ENCODE peak calls at places on chromosomes 13 and 19, in four cellular contexts. Z, K, I and Q are unnamed samples.

GRCh38 chr13:73702419-73703071 is 431.7 kb downstream of the KLF12 start:
- DNase-seq in Z (no peak), K (no peak), I (no peak), Q (no peak)

GRCh38 chr19:34838248-34838647 is 65.2 kb upstream of the ZNF599 start:
- DNase-seq in Z (no peak), K (peak; percentile 17), I (no peak), Q (no peak)

GRCh38 chr19:48992571-48993174 is 436 bp downstream of the GYS1 start:
- DNase-seq in Z (peak; percentile 81), K (no peak), I (no peak), Q (no peak)

GRCh38 chr13:25252770-25253169 is 34.5 kb downstream of the MTMR6 start:
- DNase-seq in Z (no peak), K (no peak), I (no peak), Q (no peak)

GRCh38 chr13:111903143-111903542 is 163.8 kb upstream of the SOX1 start:
- DNase-seq in Z (no peak), K (no peak), I (no peak), Q (no peak)

GRCh38 chr13:74629985-74630384 is 495.8 kb upstream of the KLF12 start:
- DNase-seq in Z (no peak), K (no peak), I (no peak), Q (no peak)

GRCh38 chr13:113398963-113399754 is 35.2 kb upstream of the GRTP1 start:
- DNase-seq in Z (no peak), K (no peak), I (no peak), Q (no peak)

GRCh38 chr13:25384747-25385270 is 13.0 kb downstream of the ATP8A2 start:
- DNase-seq in Z (no peak), K (no peak), I (no peak), Q (no peak)

GRCh38 chr13:43763143-43763759 is 23.5 kb downstream of the ENOX1 start:
- DNase-seq in Z (no peak), K (no peak), I (no peak), Q (no peak)
- H3K4me1 ChIP-seq in Z (peaks cover 11% of the 10 kb centered on the region), K (peaks cover 25% of the 10 kb centered on the region), I (no peaks in the 10 kb centered on the region), Q (no peaks in the 10 kb centered on the region)

DNA sequence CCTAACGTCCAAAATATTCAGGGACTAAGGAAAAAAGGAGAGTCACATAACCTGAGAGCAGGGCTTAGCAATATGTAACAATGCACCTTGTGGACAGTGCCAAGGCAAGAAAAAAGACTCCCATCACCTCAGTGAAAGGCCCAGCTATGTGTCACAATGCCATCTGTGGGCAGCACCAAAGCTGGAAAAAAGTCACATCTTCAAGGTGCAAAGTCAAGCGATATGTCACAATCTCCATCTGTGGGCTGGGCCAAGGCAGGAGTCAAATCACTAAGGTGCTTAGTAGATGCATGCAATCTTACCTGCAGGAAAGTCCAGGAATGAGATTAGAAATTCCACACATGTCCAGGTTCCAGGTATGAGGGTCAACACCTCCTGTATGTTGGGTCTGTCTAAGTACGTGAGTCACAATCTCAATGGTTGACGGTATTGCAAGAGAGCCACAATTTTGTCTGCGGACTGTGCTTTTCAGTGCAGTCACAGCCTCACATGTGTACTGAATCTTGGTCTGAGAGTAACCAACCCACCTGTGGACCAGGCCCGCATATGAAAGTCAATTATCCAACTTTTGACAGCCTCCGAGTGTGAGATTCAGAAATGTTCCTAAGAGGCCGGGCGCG is 14.8 kb upstream of the ZNF43 start:
- DNase-seq in Z (no peak), K (no peak), I (no peak), Q (no peak)
- H3K4me3 ChIP-seq in Z (peak overlapping the region; percentile 85), K (peak overlapping the region; percentile 89), I (peak overlapping the region; percentile 85), Q (peak overlapping the region; percentile 74)

GRCh38 chr19:38678217-38678890 is 30.9 kb downstream of the ACTN4 start:
- DNase-seq in Z (no peak), K (no peak), I (no peak), Q (peak; percentile 47)

GRCh38 chr19:38676023-38676877 is 28.8 kb downstream of the ACTN4 start:
- DNase-seq in Z (no peak), K (no peak), I (no peak), Q (peak; percentile 80)

GRCh38 chr19:38675611-38676010 is 28.2 kb downstream of the ACTN4 start:
- DNase-seq in Z (no peak), K (no peak), I (no peak), Q (no peak)

GRCh38 chr19:38678891-38679494 is 31.5 kb downstream of the ACTN4 start:
- DNase-seq in Z (no peak), K (no peak), I (no peak), Q (no peak)

DNA sequence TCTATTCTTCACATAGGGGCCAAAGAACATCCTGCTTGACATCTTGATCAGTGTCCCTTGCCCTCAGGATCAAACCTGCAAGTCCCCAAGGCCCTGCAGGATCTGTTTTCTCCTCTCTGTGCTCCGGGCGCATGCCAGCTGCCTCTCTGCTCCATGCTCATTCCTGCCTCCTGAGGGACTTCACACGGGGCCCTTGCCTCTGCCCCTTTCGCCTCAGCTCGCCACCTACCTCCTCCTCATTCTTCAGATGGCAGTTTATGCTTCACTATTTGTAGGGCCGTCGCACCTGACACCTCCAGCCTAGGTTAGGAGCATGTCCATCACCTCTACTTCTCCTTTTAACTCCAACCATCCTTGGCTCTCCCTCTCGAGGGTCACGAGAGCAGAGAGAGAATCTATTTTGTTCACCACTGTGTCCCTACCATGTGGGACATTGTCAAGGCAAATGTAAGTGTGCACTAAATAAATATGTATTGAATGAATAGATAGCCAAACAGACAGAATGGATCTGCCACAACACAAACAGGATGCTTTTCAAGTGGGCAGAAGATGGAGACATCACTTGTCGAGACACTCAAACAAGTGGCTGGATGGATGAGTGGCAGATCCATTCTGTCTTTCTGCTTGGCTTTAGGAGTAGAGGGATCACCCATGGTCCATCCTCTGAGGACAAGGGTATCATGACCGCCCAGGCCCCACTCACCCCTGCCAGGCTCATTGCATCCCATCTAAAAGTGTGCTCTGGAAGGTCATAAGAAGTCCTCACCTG is 29.6 kb downstream of the ACTN4 start:
- DNase-seq in Z (no peak), K (no peak), I (no peak), Q (peak; percentile 51)
- TF ChIP-seq POLR2AphosphoS5 in Z (no peak), K (no peak), I (no peak), Q (no peak)

GRCh38 chr13:98503175-98504028 is 73.5 kb downstream of the STK24 start:
- DNase-seq in Z (peak; percentile 49), K (no peak), I (no peak), Q (no peak)
- H3K4me1 ChIP-seq in Z (peaks cover 90% of the 10 kb centered on the region), K (peaks cover 75% of the 10 kb centered on the region), I (peaks cover 41% of the 10 kb centered on the region), Q (peaks cover 70% of the 10 kb centered on the region)

GRCh38 chr13:36414461-36414860 is 17.8 kb upstream of the CCNA1 start:
- DNase-seq in Z (no peak), K (no peak), I (no peak), Q (no peak)

GRCh38 chr13:36417328-36417727 is 15.0 kb upstream of the CCNA1 start:
- DNase-seq in Z (no peak), K (no peak), I (no peak), Q (no peak)

GRCh38 chr13:36421447-36421846 is 10.8 kb upstream of the CCNA1 start:
- DNase-seq in Z (no peak), K (no peak), I (no peak), Q (no peak)

GRCh38 chr13:36420437-36420891 is 11.8 kb upstream of the CCNA1 start:
- DNase-seq in Z (peak; percentile 72), K (peak; percentile 71), I (peak; percentile 68), Q (peak; percentile 81)

DNA sequence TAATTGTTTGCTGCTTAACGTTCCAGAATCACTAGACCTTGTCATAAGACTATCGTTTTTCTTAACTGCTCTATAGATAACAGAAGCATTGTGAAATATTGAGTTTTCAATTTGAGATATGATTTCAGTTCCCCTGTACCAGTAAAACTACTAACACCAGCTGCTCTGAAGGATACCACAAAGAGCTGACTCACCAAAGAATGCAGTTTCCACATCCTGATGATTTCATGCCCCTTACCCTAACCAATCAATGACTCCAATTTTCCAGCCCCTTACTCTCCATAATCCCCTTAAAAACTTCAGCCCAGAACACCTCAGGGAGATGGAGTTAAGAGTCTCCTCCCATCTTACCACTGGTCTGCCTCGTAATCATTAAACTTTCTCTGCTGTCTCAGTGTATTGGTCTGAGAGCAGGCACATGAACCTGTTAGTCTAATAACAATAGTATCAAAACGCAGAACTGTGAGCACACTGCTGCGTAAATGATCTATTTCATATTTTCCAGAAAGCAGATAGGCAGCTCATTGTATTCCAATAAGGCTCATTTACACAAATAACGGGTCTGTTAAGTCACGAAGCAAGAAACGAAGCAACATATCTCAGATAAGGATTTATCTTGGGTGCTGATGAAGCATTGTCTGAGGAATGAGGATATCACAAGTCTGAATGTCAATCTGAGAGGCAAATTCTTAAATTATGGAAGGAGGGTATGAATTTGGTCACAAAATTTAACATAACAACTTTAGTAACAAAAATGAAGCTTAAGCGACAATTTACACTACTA is 14.1 kb upstream of the CCNA1 start:
- DNase-seq in Z (no peak), K (no peak), I (no peak), Q (no peak)
- H3K4me3 ChIP-seq in Z (no peak overlapping the region), K (no peak overlapping the region), I (no peak overlapping the region), Q (no peak overlapping the region)

DNA sequence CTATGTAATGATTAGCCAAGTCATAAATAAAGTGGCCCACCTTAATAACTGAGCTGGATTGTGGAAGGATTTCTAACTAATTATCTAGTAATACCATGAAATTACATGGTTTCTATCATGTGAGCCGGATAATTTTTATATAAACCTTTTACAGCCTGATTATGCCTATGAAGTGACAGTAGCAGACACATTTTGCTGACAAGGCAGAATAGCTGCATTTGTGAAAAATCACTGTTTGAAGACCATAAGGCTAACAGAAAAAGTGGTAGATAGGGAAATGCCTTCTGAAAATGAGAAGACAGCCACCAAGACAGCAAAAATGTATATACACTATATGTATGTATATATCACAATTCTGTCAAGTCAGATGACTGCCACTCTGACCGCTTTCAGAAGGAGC is 27.1 kb downstream of the SLITRK5 start:
- DNase-seq in Z (no peak), K (no peak), I (no peak), Q (no peak)
- TF ChIP-seq POLR2AphosphoS5 in Z (no peak), K (no peak), I (no peak), Q (no peak)

GRCh38 chr19:40236026-40236355 is 9.5 kb upstream of the CCNP start:
- DNase-seq in Z (no peak), K (no peak), I (no peak), Q (no peak)
- H3K4me1 ChIP-seq in Z (no peaks in the 10 kb centered on the region), K (peaks cover 16% of the 10 kb centered on the region), I (no peaks in the 10 kb centered on the region), Q (no peaks in the 10 kb centered on the region)

DNA sequence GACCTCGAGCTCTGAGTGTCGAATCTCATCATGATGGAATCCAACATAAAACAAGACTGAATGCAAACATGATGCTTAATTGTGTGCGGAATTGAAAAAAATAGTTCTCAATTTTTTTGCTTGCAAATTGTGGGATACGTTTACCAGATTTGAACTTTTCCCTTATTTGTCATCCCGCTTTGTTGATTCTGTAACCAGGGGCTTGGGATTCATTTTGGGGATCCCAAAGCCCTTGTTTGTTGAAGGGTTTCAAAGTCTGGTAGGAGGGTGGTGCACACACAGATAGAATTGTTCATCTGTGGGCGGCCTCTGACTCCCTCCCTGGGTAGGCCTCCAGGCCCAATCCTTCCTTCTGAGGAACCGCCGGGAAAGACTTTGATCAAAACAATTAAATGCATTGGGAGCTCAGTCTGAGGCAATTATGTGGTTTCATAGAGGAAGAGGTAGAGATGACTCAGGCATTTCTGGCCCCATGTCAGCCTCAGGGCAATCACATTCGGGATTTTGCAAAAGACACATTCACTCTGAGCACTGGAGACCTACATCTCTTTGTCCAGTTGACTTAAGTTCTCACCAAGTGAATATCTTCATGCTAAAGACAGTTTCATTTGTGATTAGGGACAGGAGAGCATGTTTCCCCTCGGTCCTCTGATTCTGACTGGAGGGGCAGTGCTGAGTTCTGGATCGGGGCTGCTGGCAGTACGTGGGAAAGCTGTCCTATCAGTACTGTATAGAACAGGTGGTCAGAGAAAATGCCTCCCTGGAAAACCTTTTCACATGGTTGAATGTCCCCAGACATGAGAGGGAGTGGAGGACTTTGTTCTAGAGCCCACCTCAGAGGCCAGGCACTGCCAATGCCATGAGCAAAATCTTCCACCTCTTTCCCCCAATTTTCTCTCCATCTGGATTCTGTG is 27.8 kb upstream of the IGFL4 start:
- DNase-seq in Z (no peak), K (no peak), I (peak; percentile 64), Q (no peak)
- H3K4me3 ChIP-seq in Z (no peak overlapping the region), K (no peak overlapping the region), I (no peak overlapping the region), Q (no peak overlapping the region)